ENCODE peak calls at places on chromosomes 5 and 9, in eight cellular contexts. One of them, this sample, is unnamed.

GRCh38 chr9:33159058-33159759 is 7.9 kb downstream of the B4GALT1 start:
- DNase-seq in small intestine: peak
- DNase-seq in bronchial epithelial cell: peak
- DNase-seq in H9: no peak
- DNase-seq in GM13976: no peak
- DNase-seq in NB4: peak
- DNase-seq in left cardiac atrium: peak
- DNase-seq in kidney tubule cell: peak
- DNase-seq in this sample: peak

GRCh38 chr9:20355022-20355421 is 267.3 kb downstream of the MLLT3 start:
- DNase-seq in small intestine: no peak
- DNase-seq in bronchial epithelial cell: peak
- DNase-seq in H9: no peak
- DNase-seq in GM13976: peak
- DNase-seq in NB4: no peak
- DNase-seq in left cardiac atrium: no peak
- DNase-seq in kidney tubule cell: no peak
- DNase-seq in this sample: peak

GRCh38 chr5:147485046-147485445 is 24.8 kb downstream of the DPYSL3 start:
- DNase-seq in small intestine: no peak
- DNase-seq in bronchial epithelial cell: no peak
- DNase-seq in H9: no peak
- DNase-seq in GM13976: no peak
- DNase-seq in NB4: no peak
- DNase-seq in left cardiac atrium: no peak
- DNase-seq in kidney tubule cell: no peak
- DNase-seq in this sample: peak

GRCh38 chr9:29211681-29212589 is 1638.7 kb upstream of the C9orf72 start:
- DNase-seq in small intestine: peak
- DNase-seq in bronchial epithelial cell: no peak
- DNase-seq in H9: peak
- DNase-seq in GM13976: peak
- DNase-seq in NB4: no peak
- DNase-seq in left cardiac atrium: no peak
- DNase-seq in kidney tubule cell: peak
- DNase-seq in this sample: peak

GRCh38 chr5:34022131-34022705 is 14.4 kb upstream of the AMACR start:
- DNase-seq in small intestine: no peak
- DNase-seq in bronchial epithelial cell: peak
- DNase-seq in H9: no peak
- DNase-seq in GM13976: peak
- DNase-seq in NB4: peak
- DNase-seq in left cardiac atrium: no peak
- DNase-seq in kidney tubule cell: peak
- DNase-seq in this sample: peak

GRCh38 chr5:1525624-1525985 is 1.8 kb upstream of the LPCAT1 start:
- DNase-seq in small intestine: no peak
- DNase-seq in bronchial epithelial cell: no peak
- DNase-seq in H9: peak
- DNase-seq in GM13976: no peak
- DNase-seq in NB4: no peak
- DNase-seq in left cardiac atrium: peak
- DNase-seq in kidney tubule cell: no peak
- DNase-seq in this sample: no peak

GRCh38 chr9:104769655-104770054 is 5.7 kb downstream of the NIPSNAP3B start:
- DNase-seq in small intestine: no peak
- DNase-seq in bronchial epithelial cell: no peak
- DNase-seq in H9: no peak
- DNase-seq in GM13976: no peak
- DNase-seq in NB4: no peak
- DNase-seq in left cardiac atrium: no peak
- DNase-seq in kidney tubule cell: no peak
- DNase-seq in this sample: no peak

GRCh38 chr5:133456933-133457402 is 155.4 kb downstream of the FSTL4 start:
- DNase-seq in small intestine: no peak
- DNase-seq in bronchial epithelial cell: peak
- DNase-seq in H9: no peak
- DNase-seq in GM13976: no peak
- DNase-seq in NB4: peak
- DNase-seq in left cardiac atrium: no peak
- DNase-seq in kidney tubule cell: no peak
- DNase-seq in this sample: no peak

GRCh38 chr9:79663878-79664277 is 92.1 kb downstream of the TLE4 start:
- DNase-seq in small intestine: no peak
- DNase-seq in bronchial epithelial cell: no peak
- DNase-seq in H9: no peak
- DNase-seq in GM13976: no peak
- DNase-seq in NB4: no peak
- DNase-seq in left cardiac atrium: no peak
- DNase-seq in kidney tubule cell: no peak
- DNase-seq in this sample: no peak

GRCh38 chr9:100411472-100412270 is 15.3 kb upstream of the MSANTD3 start:
- DNase-seq in small intestine: peak
- DNase-seq in bronchial epithelial cell: peak
- DNase-seq in H9: peak
- DNase-seq in GM13976: peak
- DNase-seq in NB4: peak
- DNase-seq in left cardiac atrium: peak
- DNase-seq in kidney tubule cell: peak
- DNase-seq in this sample: peak

GRCh38 chr5:160451281-160451680 is 29.6 kb downstream of the PTTG1 start:
- DNase-seq in small intestine: no peak
- DNase-seq in bronchial epithelial cell: no peak
- DNase-seq in H9: no peak
- DNase-seq in GM13976: no peak
- DNase-seq in NB4: no peak
- DNase-seq in left cardiac atrium: no peak
- DNase-seq in kidney tubule cell: no peak
- DNase-seq in this sample: no peak

GRCh38 chr5:78746990-78747389 is 98.4 kb upstream of the LHFPL2 start:
- DNase-seq in small intestine: no peak
- DNase-seq in bronchial epithelial cell: no peak
- DNase-seq in H9: peak
- DNase-seq in GM13976: no peak
- DNase-seq in NB4: no peak
- DNase-seq in left cardiac atrium: no peak
- DNase-seq in kidney tubule cell: no peak
- DNase-seq in this sample: no peak

GRCh38 chr5:154058055-154059038 is 19.6 kb downstream of the MFAP3 start:
- DNase-seq in small intestine: peak
- DNase-seq in bronchial epithelial cell: peak
- DNase-seq in H9: no peak
- DNase-seq in GM13976: no peak
- DNase-seq in NB4: no peak
- DNase-seq in left cardiac atrium: no peak
- DNase-seq in kidney tubule cell: peak
- DNase-seq in this sample: peak

GRCh38 chr9:89442981-89443817 is 54.7 kb downstream of the SEMA4D start:
- DNase-seq in small intestine: no peak
- DNase-seq in bronchial epithelial cell: no peak
- DNase-seq in H9: no peak
- DNase-seq in GM13976: peak
- DNase-seq in NB4: peak
- DNase-seq in left cardiac atrium: no peak
- DNase-seq in kidney tubule cell: peak
- DNase-seq in this sample: peak

GRCh38 chr5:83343345-83343744 is 128.2 kb upstream of the VCAN start:
- DNase-seq in small intestine: no peak
- DNase-seq in bronchial epithelial cell: no peak
- DNase-seq in H9: no peak
- DNase-seq in GM13976: no peak
- DNase-seq in NB4: no peak
- DNase-seq in left cardiac atrium: no peak
- DNase-seq in kidney tubule cell: no peak
- DNase-seq in this sample: no peak

GRCh38 chr9:29669613-29670012 is 2096.3 kb upstream of the C9orf72 start:
- DNase-seq in small intestine: no peak
- DNase-seq in bronchial epithelial cell: no peak
- DNase-seq in H9: no peak
- DNase-seq in GM13976: no peak
- DNase-seq in NB4: no peak
- DNase-seq in left cardiac atrium: no peak
- DNase-seq in kidney tubule cell: no peak
- DNase-seq in this sample: no peak

GRCh38 chr9:22142681-22143080 is 133.6 kb upstream of the CDKN2B start:
- DNase-seq in small intestine: peak
- DNase-seq in bronchial epithelial cell: peak
- DNase-seq in H9: no peak
- DNase-seq in GM13976: no peak
- DNase-seq in NB4: no peak
- DNase-seq in left cardiac atrium: no peak
- DNase-seq in kidney tubule cell: no peak
- DNase-seq in this sample: peak

GRCh38 chr5:9686211-9686610 is 56.1 kb upstream of the TAS2R1 start:
- DNase-seq in small intestine: no peak
- DNase-seq in bronchial epithelial cell: no peak
- DNase-seq in H9: no peak
- DNase-seq in GM13976: no peak
- DNase-seq in NB4: no peak
- DNase-seq in left cardiac atrium: no peak
- DNase-seq in kidney tubule cell: peak
- DNase-seq in this sample: peak

GRCh38 chr5:156934450-156935211 is 28.4 kb downstream of the TIMD4 start:
- DNase-seq in small intestine: peak
- DNase-seq in bronchial epithelial cell: no peak
- DNase-seq in H9: no peak
- DNase-seq in GM13976: no peak
- DNase-seq in NB4: peak
- DNase-seq in left cardiac atrium: no peak
- DNase-seq in kidney tubule cell: peak
- DNase-seq in this sample: no peak

GRCh38 chr5:181221792-181222629 is 1.1 kb upstream of the TRIM41 start:
- DNase-seq in small intestine: peak
- DNase-seq in bronchial epithelial cell: peak
- DNase-seq in H9: peak
- DNase-seq in GM13976: peak
- DNase-seq in NB4: peak
- DNase-seq in left cardiac atrium: peak
- DNase-seq in kidney tubule cell: peak
- DNase-seq in this sample: peak

GRCh38 chr5:125685771-125686170 is 737.4 kb upstream of the GRAMD2B start:
- DNase-seq in small intestine: no peak
- DNase-seq in bronchial epithelial cell: peak
- DNase-seq in H9: no peak
- DNase-seq in GM13976: no peak
- DNase-seq in NB4: no peak
- DNase-seq in left cardiac atrium: no peak
- DNase-seq in kidney tubule cell: peak
- DNase-seq in this sample: no peak

This sample was measured in astrocyte of the spinal cord.